ENCODE peak calls at places on chromosomes 12 and 14, in six cellular contexts. Y is coronary artery, K is BJ, P is PC-3, X is astrocyte of the spinal cord, Q is AG09309. S is an unnamed sample.

GRCh38 chr14:54343276-54344121 is 53.3 kb upstream of the CDKN3 start:
- DNase-seq in Q (no peak), P (peak), K (no peak), Y (no peak), X (peak), S (peak)

GRCh38 chr12:119082496-119082895 is 96.2 kb upstream of the HSPB8 start:
- DNase-seq in X (no peak), Y (no peak), P (no peak), K (no peak), Q (no peak), S (no peak)

GRCh38 chr12:98736352-98737326 is 91.5 kb downstream of the APAF1 start:
- DNase-seq in Q (no peak), X (no peak), P (peak), Y (no peak), K (no peak), S (peak)

GRCh38 chr12:111598637-111599458 is at the start of gene ATXN2:
- DNase-seq in P (peak), Y (peak), K (no peak), X (no peak), Q (no peak), S (no peak)

GRCh38 chr12:108833355-108833733 is 24.0 kb downstream of the SSH1 start:
- DNase-seq in Y (peak), P (peak), K (peak), X (peak), Q (peak), S (no peak)

GRCh38 chr12:68189766-68190700 is 30.5 kb upstream of the IFNG start:
- DNase-seq in K (no peak), Y (no peak), X (peak), P (peak), Q (peak), S (no peak)

GRCh38 chr12:77133566-77133965 is 68.2 kb upstream of the E2F7 start:
- DNase-seq in P (peak), K (no peak), Q (no peak), X (peak), Y (no peak), S (no peak)

GRCh38 chr14:93619176-93619793 is 169.0 kb downstream of the PRIMA1 start:
- DNase-seq in X (peak), K (no peak), Y (no peak), Q (peak), P (peak), S (peak)

GRCh38 chr12:87982208-87982607 is 47.0 kb downstream of the C12orf50 start:
- DNase-seq in Y (no peak), Q (no peak), X (peak), K (no peak), P (no peak), S (no peak)

GRCh38 chr12:122965356-122965755 is 907 bp downstream of the ABCB9 start:
- DNase-seq in P (no peak), X (no peak), Y (peak), K (no peak), Q (no peak), S (no peak)

GRCh38 chr12:64682572-64683277 is 72.4 kb downstream of the RASSF3 start:
- DNase-seq in Q (peak), P (no peak), Y (no peak), X (peak), K (peak), S (no peak)

GRCh38 chr12:43282106-43282505 is 269.9 kb downstream of the ADAMTS20 start:
- DNase-seq in P (peak), X (peak), K (no peak), Q (no peak), Y (no peak), S (no peak)

GRCh38 chr14:50000215-50001145 is 107.6 kb downstream of the ARF6 start:
- DNase-seq in X (peak), K (peak), P (peak), Y (peak), Q (peak), S (no peak)

GRCh38 chr12:113961921-113962710 is 4.0 kb downstream of the RBM19 start:
- DNase-seq in Q (no peak), K (no peak), P (peak), Y (no peak), X (no peak), S (no peak)

GRCh38 chr12:98594050-98594853 is 766 bp downstream of the SLC25A3 start:
- DNase-seq in Y (peak), P (peak), Q (no peak), K (no peak), X (peak), S (no peak)

GRCh38 chr12:96094201-96094600 is 58.8 kb upstream of the LTA4H start:
- DNase-seq in X (peak), K (no peak), Y (no peak), Q (no peak), P (peak), S (peak)

GRCh38 chr14:71138236-71139057 is 231.2 kb downstream of the PCNX1 start:
- DNase-seq in X (no peak), P (no peak), Y (no peak), Q (no peak), K (no peak), S (no peak)

GRCh38 chr12:95700316-95700785 is 90.2 kb downstream of the NTN4 start:
- DNase-seq in Q (peak), Y (no peak), K (peak), X (peak), P (peak), S (no peak)

GRCh38 chr14:61607570-61608244 is 87.6 kb upstream of the HIF1A start:
- DNase-seq in X (no peak), P (no peak), K (no peak), Q (no peak), Y (no peak), S (no peak)
- TF ChIP-seq CTCF in X (no peak), P (no peak), K (peak), Q (no peak), Y (no peak), S (no peak)

GRCh38 chr12:28033538-28033915 is 61.0 kb upstream of the PTHLH start:
- DNase-seq in X (no peak), P (peak), K (no peak), Y (no peak), Q (no peak), S (no peak)
- H3K4me3 ChIP-seq in X (no peak), P (no peak), K (no peak), Y (no peak), Q (no peak), S (no peak)

DNA sequence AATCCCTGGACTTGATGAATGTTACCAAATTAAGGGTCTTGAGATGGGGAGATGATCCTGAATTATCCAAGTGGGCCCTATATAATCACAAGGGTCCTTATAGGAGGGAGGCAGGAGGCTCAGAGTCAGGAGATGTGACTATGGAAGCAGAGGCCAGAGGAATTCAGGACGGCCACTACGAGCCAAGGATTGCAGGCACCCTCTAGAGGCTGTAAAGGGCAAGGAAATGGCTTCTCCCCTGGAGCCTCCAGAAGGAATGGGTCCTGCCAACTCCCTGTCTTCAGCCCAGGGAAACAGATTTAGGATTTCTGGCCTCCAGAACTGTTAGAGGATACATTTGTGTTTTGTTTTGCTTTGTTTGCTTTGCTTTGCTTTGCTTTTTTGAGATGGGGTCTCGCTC is 8.8 kb downstream of the BDKRB1 start:
- DNase-seq in Y (no peak), K (no peak), P (peak), Q (no peak), X (no peak), S (no peak)
- TF ChIP-seq CTCF in Y (no peak), K (peak), P (peak), Q (peak), X (peak), S (peak)

GRCh38 chr12:51391047-51391837 is at the start of gene GALNT6:
- DNase-seq in Y (no peak), P (peak), X (no peak), Q (no peak), K (no peak), S (no peak)

GRCh38 chr12:51390457-51391046 is 654 bp downstream of the GALNT6 start:
- DNase-seq in Q (no peak), P (peak), K (no peak), Y (no peak), X (no peak), S (no peak)

GRCh38 chr12:51393676-51394545 is 2.7 kb upstream of the GALNT6 start:
- DNase-seq in Q (peak), Y (no peak), K (peak), X (peak), P (peak), S (no peak)

GRCh38 chr12:51395283-51396230 is 4.4 kb upstream of the GALNT6 start:
- DNase-seq in Y (no peak), X (no peak), K (no peak), Q (no peak), P (no peak), S (no peak)

DNA sequence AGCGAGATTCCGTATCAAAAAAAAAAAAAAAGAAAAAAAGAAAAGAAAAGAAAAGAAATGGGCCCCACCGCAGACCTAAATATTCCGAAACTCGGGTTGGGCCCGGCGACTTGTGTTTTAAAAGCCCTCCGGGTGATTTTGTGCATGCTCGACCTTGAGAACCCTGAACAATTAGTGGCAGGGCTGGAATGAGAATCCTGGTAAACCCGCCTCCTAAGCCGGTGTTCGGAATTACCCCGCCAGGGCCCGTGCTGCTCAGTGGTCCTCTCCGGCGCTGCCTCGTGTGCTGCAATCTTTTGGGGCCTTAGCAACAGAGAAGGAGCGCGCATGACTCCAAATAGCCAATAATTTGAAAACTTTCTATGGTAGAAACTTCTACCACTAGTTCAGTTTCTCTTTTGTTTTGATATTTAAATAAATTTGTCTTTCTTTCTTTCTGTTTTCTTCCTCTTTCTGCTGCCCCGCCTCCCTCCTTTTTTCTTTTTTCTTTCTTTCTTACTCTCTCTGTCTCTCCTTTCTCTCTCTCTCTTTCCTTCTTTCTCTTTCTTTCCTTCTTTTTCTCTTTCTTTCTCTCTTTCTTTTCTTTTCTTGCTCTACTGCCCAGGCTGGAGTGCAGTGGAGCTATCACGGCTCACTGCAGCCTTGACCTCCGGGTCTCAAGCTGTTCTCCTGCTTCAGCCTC is 1.5 kb upstream of the GALNT6 start:
- DNase-seq in K (no peak), Y (peak), P (no peak), Q (no peak), X (no peak), S (no peak)
- H3K4me3 ChIP-seq in K (no peak), Y (peak), P (peak), Q (no peak), X (no peak), S (no peak)

GRCh38 chr14:58151701-58152568 is at the start of gene ARMH4:
- DNase-seq in K (peak), Y (peak), Q (peak), P (peak), X (peak), S (no peak)
- TF ChIP-seq CTCF in K (no peak), Y (no peak), Q (no peak), P (no peak), X (no peak), S (no peak)

GRCh38 chr12:10408842-10409241 is 715 bp downstream of the KLRC4 start:
- DNase-seq in K (no peak), Q (no peak), Y (no peak), P (no peak), X (no peak), S (no peak)

GRCh38 chr12:10406725-10407124 is 2.8 kb downstream of the KLRC4 start:
- DNase-seq in Y (no peak), Q (no peak), X (no peak), K (no peak), P (no peak), S (no peak)

GRCh38 chr12:10400829-10401228 is 8.7 kb downstream of the KLRC4 start:
- DNase-seq in Q (no peak), P (no peak), K (no peak), X (no peak), Y (no peak), S (no peak)

GRCh38 chr12:10405294-10405693 is 4.3 kb downstream of the KLRC4 start:
- DNase-seq in P (peak), X (no peak), K (no peak), Y (no peak), Q (no peak), S (no peak)

DNA sequence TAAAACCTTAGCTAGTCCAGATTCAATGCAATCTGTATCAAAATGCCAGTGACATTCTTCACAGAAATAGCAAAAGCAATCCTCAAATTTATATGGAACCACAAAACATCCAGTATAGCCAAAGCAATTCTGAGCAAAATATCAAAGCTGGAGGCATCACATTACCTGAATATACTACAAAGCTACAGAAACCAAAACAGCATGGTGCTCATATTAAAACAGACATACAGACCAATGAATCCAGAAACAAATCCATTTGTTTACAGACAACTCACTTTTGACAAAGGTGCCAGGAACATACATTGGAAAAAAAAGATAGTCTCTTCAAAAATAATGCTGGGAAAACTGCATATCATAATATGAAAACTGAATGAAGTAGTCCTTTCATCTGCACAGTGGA is 4.8 kb downstream of the KLRC4 start:
- DNase-seq in P (no peak), X (no peak), Q (no peak), Y (no peak), K (no peak), S (no peak)
- H3K4me3 ChIP-seq in P (no peak), X (no peak), Q (no peak), Y (no peak), K (no peak), S (no peak)

GRCh38 chr12:16121953-16122352 is 155.5 kb downstream of the SLC15A5 start:
- DNase-seq in P (no peak), K (no peak), Y (no peak), X (no peak), Q (no peak), S (no peak)
- TF ChIP-seq CTCF in P (peak), K (no peak), Y (no peak), X (no peak), Q (no peak), S (no peak)

S was measured in LNCaP clone FGC.